ENCODE peak calls at places on chromosomes 1 and 21, in seven cellular contexts. A is GM12878; R is neuronal stem cell; S is heart right ventricle; K is aorta; X is transverse colon; O is naive thymus-derived CD4-positive, alpha-beta T cell. N is an unnamed sample.

GRCh38 chr1:63946866-63947491 is 173.2 kb downstream of the ROR1 start:
- DNase-seq in A (no peak), R (no peak), K (peak; percentile 92), X (peak; percentile 11), S (peak; percentile 43), O (no peak), N (no peak)

GRCh38 chr1:59025898-59026426 is 242.1 kb upstream of the JUN start:
- DNase-seq in S (no peak), R (no peak), X (no peak), K (no peak), A (peak; percentile 85), O (no peak), N (no peak)

GRCh38 chr21:41489329-41489728 is 18.6 kb downstream of the TMPRSS2 start:
- DNase-seq in S (no peak), X (no peak), R (no peak), O (no peak), A (no peak), K (no peak), N (no peak)

GRCh38 chr1:233328661-233329498 is 1.4 kb downstream of the MAP3K21 start:
- DNase-seq in S (no peak), X (peak; percentile 32), K (no peak), R (no peak), A (no peak), O (no peak), N (no peak)

GRCh38 chr1:212760126-212760823 is 31.3 kb downstream of the NSL1 start:
- DNase-seq in X (peak; percentile 21), R (no peak), A (no peak), S (no peak), O (peak; percentile 46), K (no peak), N (peak; percentile 52)

GRCh38 chr1:214727274-214727673 is 124.3 kb downstream of the CENPF start:
- DNase-seq in S (no peak), X (no peak), A (no peak), O (no peak), K (no peak), R (no peak), N (peak; percentile 4)

GRCh38 chr1:150106331-150106730 is 38.8 kb downstream of the VPS45 start:
- DNase-seq in A (no peak), O (peak; percentile 56), X (no peak), R (no peak), S (no peak), K (no peak), N (no peak)

GRCh38 chr1:225962440-225962975 is 21.5 kb upstream of the LEFTY2 start:
- DNase-seq in K (no peak), S (peak; percentile 25), R (no peak), X (peak; percentile 76), O (peak; percentile 26), A (no peak), N (no peak)

GRCh38 chr1:108830119-108831008 is 26.5 kb downstream of the AKNAD1 start:
- DNase-seq in K (peak; percentile 92), A (no peak), S (peak; percentile 62), R (no peak), O (no peak), X (peak; percentile 44), N (no peak)

GRCh38 chr1:56525463-56526155 is 53.8 kb downstream of the PLPP3 start:
- DNase-seq in K (no peak), R (no peak), X (peak; percentile 27), S (no peak), A (peak; percentile 79), O (no peak), N (no peak)

GRCh38 chr1:226644541-226645176 is 94.4 kb downstream of the ITPKB start:
- DNase-seq in R (no peak), A (no peak), X (no peak), S (no peak), O (no peak), K (peak; percentile 63), N (no peak)

GRCh38 chr21:45157932-45158331 is 83.6 kb downstream of the ADARB1 start:
- DNase-seq in S (no peak), O (no peak), A (no peak), R (no peak), X (no peak), K (peak; percentile 35), N (no peak)

GRCh38 chr21:19621837-19622496 is 1218.4 kb upstream of the TMPRSS15 start:
- DNase-seq in K (no peak), A (no peak), R (no peak), O (no peak), S (no peak), X (no peak), N (no peak)

GRCh38 chr21:34513109-34513675 is 1.2 kb upstream of the KCNE1 start:
- DNase-seq in O (no peak), R (no peak), K (no peak), X (no peak), S (no peak), A (no peak), N (no peak)

GRCh38 chr1:91732291-91732953 is 153.5 kb downstream of the TGFBR3 start:
- DNase-seq in R (no peak), A (no peak), X (no peak), S (no peak), O (no peak), K (no peak), N (no peak)

GRCh38 chr1:64241069-64241468 is 37.6 kb downstream of the UBE2U start:
- DNase-seq in A (no peak), K (no peak), X (no peak), R (no peak), O (no peak), S (no peak), N (no peak)

GRCh38 chr21:43192501-43193081 is 23.8 kb downstream of the CRYAA start:
- DNase-seq in K (peak; percentile 39), X (no peak), R (no peak), A (no peak), S (no peak), O (no peak), N (no peak)

DNA sequence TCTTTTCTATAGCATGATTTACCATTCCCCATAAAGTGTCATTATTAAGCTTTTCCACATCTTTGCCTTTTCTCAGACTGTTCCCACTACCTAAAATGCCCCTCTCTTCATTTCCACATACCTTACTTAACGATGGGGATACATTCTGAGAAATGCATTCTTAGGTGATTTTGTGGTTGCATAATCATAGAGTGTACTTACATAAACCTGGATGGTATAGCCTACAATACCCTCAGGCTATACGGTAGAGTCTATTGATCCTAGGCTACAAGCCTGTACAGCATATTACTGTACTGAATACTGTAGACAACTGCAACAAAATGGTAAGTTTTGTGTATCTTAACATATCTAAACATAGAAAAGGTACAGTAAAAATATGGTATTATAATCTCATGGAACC is 54.8 kb upstream of the MUTYH start:
- DNase-seq in S (no peak), R (no peak), X (no peak), O (no peak), A (no peak), K (no peak), N (no peak)
- H3K27ac ChIP-seq in S (no peak overlapping the region), R (no peak overlapping the region), X (no peak overlapping the region), O (no peak overlapping the region), A (peak overlapping the region; percentile 90), K (no peak overlapping the region), N (no peak overlapping the region)

DNA sequence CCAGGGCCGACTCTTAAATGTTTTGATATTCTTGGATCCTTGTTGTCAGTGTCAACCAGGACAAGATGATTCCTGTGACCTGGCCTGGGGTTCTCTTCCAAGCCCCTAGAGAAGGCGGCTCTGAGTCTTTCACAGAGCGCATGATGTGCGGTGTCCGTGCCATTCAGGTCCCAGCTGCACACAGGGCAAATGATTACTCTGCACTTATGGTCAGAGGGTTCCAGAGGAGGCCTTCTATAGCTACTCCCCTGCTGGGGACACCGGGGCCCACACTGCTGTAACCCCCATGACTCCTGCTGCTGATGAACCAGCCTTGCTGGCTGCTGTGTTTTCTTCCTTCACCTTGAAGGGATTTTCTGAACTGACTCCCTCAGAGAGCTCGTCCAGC is 1.4 kb downstream of the PTGFRN start:
- DNase-seq in R (no peak), K (no peak), S (no peak), X (no peak), A (no peak), O (no peak), N (no peak)
- H3K4me3 ChIP-seq in R (peak overlapping the region; percentile 87), K (peak overlapping the region; percentile 79), S (peak overlapping the region; percentile 83), X (peak overlapping the region; percentile 79), A (no peak overlapping the region), O (peak overlapping the region; percentile 68), N (peak overlapping the region; percentile 54)

DNA sequence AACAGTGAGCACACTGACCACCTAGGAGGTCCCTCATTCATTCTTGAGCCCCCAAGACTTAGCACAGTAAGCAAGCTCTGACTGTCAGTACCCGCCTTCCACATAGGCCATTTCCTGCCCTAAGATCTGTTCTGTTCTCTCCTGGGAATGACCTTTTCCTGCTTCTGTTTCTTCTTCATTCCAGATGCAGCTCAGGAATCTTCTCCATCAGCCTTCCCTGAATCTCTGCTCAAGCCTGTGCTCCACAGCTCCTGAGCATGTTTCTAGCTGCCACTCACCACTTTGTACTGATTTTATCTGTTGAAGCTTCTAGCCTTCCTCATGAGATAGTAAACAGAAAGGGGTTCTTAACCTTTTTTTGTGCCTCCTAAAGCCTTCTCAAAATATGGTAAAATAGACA is 56.6 kb downstream of the ZNF281 start:
- DNase-seq in S (no peak), K (no peak), R (no peak), O (no peak), A (no peak), X (no peak), N (no peak)
- H3K4me1 ChIP-seq in S (peaks cover 4% of the 10 kb centered on the region), K (no peaks in the 10 kb centered on the region), R (no peaks in the 10 kb centered on the region), O (peaks cover 8% of the 10 kb centered on the region), A (peaks cover 30% of the 10 kb centered on the region), X (peaks cover 14% of the 10 kb centered on the region), N (no peaks in the 10 kb centered on the region)

GRCh38 chr1:47228644-47229030 is 3.4 kb downstream of the TAL1 start:
- DNase-seq in O (no peak), K (no peak), S (peak; percentile 25), A (no peak), X (no peak), R (no peak), N (no peak)

GRCh38 chr1:47230692-47231313 is 1.2 kb downstream of the TAL1 start:
- DNase-seq in O (peak; percentile 5), X (no peak), R (no peak), A (no peak), K (no peak), S (peak; percentile 27), N (no peak)

GRCh38 chr1:47231314-47232186 is 475 bp downstream of the TAL1 start:
- DNase-seq in X (no peak), K (no peak), A (peak; percentile 1), S (peak; percentile 57), R (no peak), O (no peak), N (no peak)

GRCh38 chr1:47229031-47229831 is 2.8 kb downstream of the TAL1 start:
- DNase-seq in X (no peak), A (no peak), O (no peak), R (no peak), S (no peak), K (no peak), N (no peak)

DNA sequence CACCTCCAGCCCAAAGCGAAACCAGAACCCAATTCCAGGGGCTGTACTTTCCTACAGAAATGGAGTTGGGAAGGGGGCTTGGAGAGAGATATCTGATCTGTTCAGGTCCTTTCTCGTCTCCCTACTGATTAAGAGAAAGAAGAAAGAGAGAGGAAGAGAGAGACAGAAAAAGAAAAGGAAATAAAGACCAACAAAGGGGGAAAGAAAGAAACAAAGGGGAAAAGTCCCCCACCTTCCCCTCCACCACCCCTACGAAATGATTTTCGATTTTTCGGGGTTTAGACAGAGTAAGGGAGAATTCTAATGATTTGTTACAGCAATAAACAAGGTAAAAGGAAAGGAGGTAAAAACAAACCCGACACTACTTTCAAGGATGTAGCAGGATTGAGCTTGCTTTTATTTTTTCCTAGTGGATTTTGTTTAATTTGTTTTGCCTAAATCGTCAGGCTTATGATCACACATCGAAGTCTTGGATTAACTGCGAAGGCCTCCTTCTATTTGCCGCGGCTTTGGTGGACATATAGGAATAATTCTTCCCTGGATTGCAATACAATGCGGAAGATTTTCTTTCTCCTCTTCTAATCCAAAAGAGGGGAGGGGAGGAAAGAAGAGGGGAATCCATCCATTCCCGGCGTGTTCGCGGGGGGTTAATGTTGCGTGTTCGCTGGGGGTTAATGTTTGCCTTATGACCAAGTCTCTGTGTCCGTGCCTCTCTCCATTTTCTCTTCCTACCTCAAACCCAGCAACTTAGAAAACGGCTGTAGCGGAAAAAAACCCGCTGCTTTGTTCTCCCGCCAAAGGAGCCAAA is 1.9 kb downstream of the TAL1 start:
- DNase-seq in S (no peak), K (no peak), X (no peak), R (no peak), O (no peak), A (no peak), N (no peak)
- H3K27ac ChIP-seq in S (peak overlapping the region; percentile 70), K (no peak overlapping the region), X (no peak overlapping the region), R (no peak overlapping the region), O (no peak overlapping the region), A (no peak overlapping the region), N (no peak overlapping the region)

N was measured in iPS DF 6.9.